ENCODE peak calls at places on chromosomes 11 and 22, in five cellular contexts. D is epithelial cell of proximal tubule, V is IMR-90, Q is psoas muscle, O is ovary. J is an unnamed sample.

GRCh38 chr11:38791346-38791961 is 2193.4 kb upstream of the RAG2 start:
- DNase-seq in D (no peak), V (peak), Q (no peak), O (no peak), J (no peak)

GRCh38 chr11:34749666-34750659 is 129.1 kb downstream of the EHF start:
- DNase-seq in D (peak), V (peak), Q (peak), O (no peak), J (peak)

GRCh38 chr11:100824041-100824440 is 137.0 kb downstream of the ARHGAP42 start:
- DNase-seq in D (no peak), V (no peak), Q (no peak), O (no peak), J (no peak)

GRCh38 chr22:21766933-21767462 is 31.4 kb upstream of the YPEL1 start:
- DNase-seq in D (no peak), V (no peak), Q (no peak), O (no peak), J (no peak)

GRCh38 chr11:80843266-80843974 is 1402.6 kb upstream of the TENM4 start:
- DNase-seq in D (no peak), V (no peak), Q (no peak), O (no peak), J (no peak)

GRCh38 chr11:107720305-107720775 is 8.5 kb upstream of the SLN start:
- DNase-seq in D (no peak), V (no peak), Q (no peak), O (no peak), J (no peak)

GRCh38 chr11:119590651-119591308 is 138.2 kb downstream of the NECTIN1 start:
- DNase-seq in D (peak), V (no peak), Q (no peak), O (no peak), J (no peak)

GRCh38 chr22:39463931-39464390 is 7.1 kb downstream of the MGAT3 start:
- DNase-seq in D (peak), V (no peak), Q (peak), O (no peak), J (peak)

GRCh38 chr11:76602431-76602861 is 68.1 kb downstream of the LRRC32 start:
- DNase-seq in D (no peak), V (peak), Q (peak), O (peak), J (no peak)

GRCh38 chr11:93209476-93209875 is 11.7 kb upstream of the SLC36A4 start:
- DNase-seq in D (no peak), V (no peak), Q (no peak), O (no peak), J (no peak)

GRCh38 chr11:70501933-70502540 is 103.7 kb downstream of the CTTN start:
- DNase-seq in D (no peak), V (no peak), Q (no peak), O (no peak), J (peak)

GRCh38 chr11:61626580-61627380 is 45.9 kb upstream of the SYT7 start:
- DNase-seq in D (no peak), V (peak), Q (no peak), O (no peak), J (no peak)

DNA sequence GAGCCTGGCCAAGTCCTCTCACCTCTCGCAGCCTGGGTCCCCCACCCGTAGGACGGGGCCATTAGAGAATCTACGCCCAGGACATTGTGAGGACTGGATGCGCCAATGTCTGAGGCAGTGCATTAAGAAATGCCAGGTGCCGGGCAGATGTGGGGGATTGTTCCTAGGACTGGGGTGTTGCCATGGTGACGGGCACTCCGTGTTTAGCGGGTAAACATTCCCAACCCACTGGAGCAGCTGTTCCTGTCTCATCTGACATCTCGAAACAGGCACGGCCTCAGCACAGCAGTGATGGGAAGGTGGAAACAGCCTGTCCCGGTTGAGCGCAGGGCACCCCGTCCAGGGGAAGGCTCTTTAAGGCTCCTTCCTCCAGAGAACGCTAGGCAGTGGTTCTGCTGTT is 99.6 kb upstream of the RTL6 start:
- DNase-seq in D (no peak), V (peak), Q (no peak), O (no peak), J (no peak)
- H3K4me3 ChIP-seq in D (no peak), V (no peak), Q (no peak), O (no peak), J (no peak)

DNA sequence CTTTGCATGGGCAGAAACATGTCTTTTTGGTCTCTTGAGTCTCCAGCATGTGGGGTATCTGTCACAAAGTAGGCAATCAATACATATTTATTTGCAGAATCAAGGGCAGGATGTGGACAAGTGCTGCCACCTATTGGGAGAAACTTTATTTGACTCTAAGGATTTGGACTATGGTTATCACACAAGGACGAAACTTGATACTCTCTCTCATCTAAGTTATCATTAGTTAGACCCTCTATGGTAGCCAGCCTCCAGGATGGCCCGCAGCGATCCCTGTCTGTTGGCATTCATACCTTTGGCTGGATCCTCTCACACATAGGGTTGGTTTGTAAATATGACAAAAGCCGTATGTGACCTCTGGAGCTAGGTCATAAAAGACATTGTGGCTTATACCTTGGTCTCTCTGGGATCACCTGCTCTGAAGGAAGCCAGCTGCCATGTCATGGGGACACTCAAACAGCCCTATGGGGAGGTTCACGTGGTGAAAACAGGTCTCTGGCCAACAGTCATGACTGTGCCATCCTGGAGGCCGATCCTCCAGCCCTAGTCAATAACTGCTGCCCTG is 1.1 kb upstream of the FBXO7 start:
- DNase-seq in D (no peak), V (peak), Q (no peak), O (peak), J (no peak)
- TF ChIP-seq CTCF in D (peak), V (peak), Q (peak), O (peak), J (peak)

GRCh38 chr22:43243275-43243768 is 56.4 kb upstream of the TTLL12 start:
- DNase-seq in D (no peak), V (no peak), Q (no peak), O (no peak), J (no peak)
- H3K4me3 ChIP-seq in D (no peak), V (no peak), Q (no peak), O (no peak), J (no peak)

GRCh38 chr11:122789916-122790315 is 48.4 kb upstream of the CRTAM start:
- DNase-seq in D (no peak), V (no peak), Q (no peak), O (no peak), J (no peak)
- TF ChIP-seq CTCF in D (no peak), V (no peak), Q (no peak), O (no peak), J (no peak)

DNA sequence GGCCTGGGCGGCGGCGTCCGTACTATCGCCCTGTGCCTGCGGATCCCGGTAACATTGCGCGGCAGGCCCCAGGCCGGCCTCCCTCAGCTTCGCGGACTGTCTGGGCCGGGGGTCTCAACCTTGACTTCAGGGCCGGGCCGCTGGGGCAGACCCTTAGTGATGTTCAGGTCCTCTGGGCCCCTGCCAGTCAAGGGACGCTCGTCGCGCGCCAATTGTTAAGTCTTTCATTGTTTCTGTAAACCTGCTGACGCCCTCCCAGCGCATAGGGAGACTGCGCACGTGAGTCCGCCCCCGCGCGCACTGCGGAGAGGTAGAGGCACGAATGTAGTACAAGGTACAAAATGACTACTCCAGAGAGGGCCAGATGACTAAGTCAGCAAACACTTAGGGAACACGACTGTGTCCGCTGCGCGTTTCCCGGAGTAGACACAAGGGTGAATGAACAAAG is 451 bp upstream of the HDHD5 start:
- DNase-seq in D (peak), V (peak), Q (peak), O (peak), J (peak)
- H3K4me3 ChIP-seq in D (peak), V (peak), Q (peak), O (peak), J (peak)

J was measured in right lobe of liver.